ENCODE peak calls at places on chromosomes 3 and 15, in ten cellular contexts. Z is NCI-H1105 treated with DMSO at 0.1 percent for 48 hours; Q is epithelial cell of prostate; S is AG09309; Y is activated naive CD4-positive, alpha-beta T cell treated with anti-CD3 and anti-CD28 coated beads for 36 hours; X is activated T-cell treated with anti-CD3 and anti-CD28 coated beads for 24 hours; U is SW480; R is astrocyte of the spinal cord; E is activated effector memory CD4-positive, alpha-beta T cell treated with Interleukin-2 at 50 U/mL for 16 hours; T is HTR-8/SVneo. N is an unnamed sample.

GRCh38 chr3:12393894-12394293 is 90.4 kb upstream of the TSEN2 start:
- DNase-seq in E (no peak), S (peak), X (no peak), Y (no peak), U (peak), R (peak), T (peak), Z (no peak), Q (no peak), N (no peak)

GRCh38 chr15:40928975-40929729 is at the start of gene DLL4:
- DNase-seq in E (no peak), U (peak), Z (peak), X (no peak), Y (peak), T (peak), S (no peak), Q (no peak), R (peak), N (peak)

GRCh38 chr3:143443851-143444331 is 324.3 kb downstream of the CHST2 start:
- DNase-seq in Y (peak), Z (no peak), X (peak), Q (peak), T (peak), E (no peak), S (peak), R (peak), U (peak), N (peak)

GRCh38 chr3:1404270-1404669 is 311.4 kb downstream of the CNTN6 start:
- DNase-seq in S (no peak), U (no peak), Y (no peak), Q (no peak), Z (peak), R (peak), X (no peak), T (no peak), E (no peak), N (peak)

GRCh38 chr3:109224333-109224732 is 87.8 kb downstream of the C3orf85 start:
- DNase-seq in Y (peak), U (peak), Z (no peak), T (no peak), E (no peak), Q (no peak), R (no peak), X (no peak), S (no peak), N (peak)

GRCh38 chr3:192850501-192850981 is 67.1 kb downstream of the MB21D2 start:
- DNase-seq in S (no peak), R (peak), T (no peak), X (peak), U (peak), Z (no peak), Y (peak), Q (peak), E (no peak), N (peak)

GRCh38 chr3:129016366-129016724 is 15.2 kb downstream of the EFCC1 start:
- DNase-seq in S (no peak), T (no peak), Z (peak), U (peak), X (peak), R (no peak), E (peak), Y (peak), Q (no peak), N (peak)

GRCh38 chr15:29952245-29952644 is 130.0 kb upstream of the TJP1 start:
- DNase-seq in T (no peak), E (no peak), X (no peak), U (no peak), R (peak), Q (no peak), S (no peak), Z (peak), Y (no peak), N (no peak)

GRCh38 chr15:52505141-52505540 is 23.5 kb downstream of the MYO5A start:
- DNase-seq in Y (no peak), S (no peak), U (no peak), T (no peak), E (no peak), X (no peak), Q (peak), Z (no peak), R (no peak), N (no peak)

GRCh38 chr3:113747719-113748046 is 848 bp downstream of the ATP6V1A start:
- DNase-seq in Y (peak), Q (no peak), E (no peak), T (peak), Z (no peak), R (no peak), S (no peak), X (peak), U (peak), N (no peak)

GRCh38 chr3:76122007-76122406 is 336.7 kb upstream of the ZNF717 start:
- DNase-seq in Y (no peak), U (no peak), Q (no peak), S (no peak), R (peak), X (no peak), T (no peak), Z (no peak), E (no peak), N (peak)

GRCh38 chr15:98676586-98677270 is 28.4 kb downstream of the IGF1R start:
- DNase-seq in E (no peak), R (no peak), S (no peak), Z (no peak), X (no peak), Y (no peak), Q (no peak), U (no peak), T (no peak), N (peak)

GRCh38 chr3:9349321-9350117 is 13.3 kb upstream of the THUMPD3 start:
- DNase-seq in U (no peak), S (peak), X (no peak), Q (no peak), Y (no peak), E (no peak), R (peak), Z (no peak), T (peak), N (peak)

GRCh38 chr15:77251662-77252061 is 168.2 kb downstream of the PEAK1 start:
- DNase-seq in U (no peak), X (peak), Z (no peak), Y (no peak), Q (no peak), E (no peak), T (no peak), S (no peak), R (peak), N (peak)

GRCh38 chr15:86915811-86916331 is 836.2 kb downstream of the AGBL1 start:
- DNase-seq in X (no peak), S (peak), U (peak), Q (peak), Z (peak), T (peak), Y (no peak), E (no peak), R (peak), N (peak)

GRCh38 chr3:52052831-52053306 is 3.5 kb downstream of the DUSP7 start:
- DNase-seq in E (peak), Z (no peak), Q (no peak), R (peak), X (no peak), T (peak), U (peak), S (peak), Y (peak), N (peak)

GRCh38 chr3:27279153-27279552 is 90.0 kb downstream of the NEK10 start:
- DNase-seq in T (peak), X (no peak), S (no peak), Z (peak), Q (no peak), Y (no peak), U (no peak), E (no peak), R (peak), N (no peak)

GRCh38 chr3:36993326-36994283 is at the start of gene MLH1:
- DNase-seq in S (peak), X (peak), T (peak), E (peak), Z (no peak), U (peak), Y (peak), R (peak), Q (peak), N (peak)

GRCh38 chr15:96122077-96123027 is 208.1 kb upstream of the NR2F2 start:
- DNase-seq in Z (no peak), X (no peak), Q (peak), Y (no peak), T (no peak), U (peak), E (no peak), S (no peak), R (peak), N (peak)

GRCh38 chr15:31352911-31353811 is 26.5 kb downstream of the KLF13 start:
- DNase-seq in E (no peak), X (no peak), Q (no peak), Z (peak), Y (peak), U (peak), S (peak), T (peak), R (peak), N (peak)

GRCh38 chr3:126414961-126415660 is 20.4 kb downstream of the CFAP100 start:
- DNase-seq in T (no peak), Q (no peak), Z (no peak), Y (no peak), X (no peak), S (no peak), R (no peak), U (no peak), E (no peak), N (no peak)

GRCh38 chr3:20608054-20608738 is 422.2 kb upstream of the SGO1 start:
- DNase-seq in Z (no peak), Y (no peak), R (no peak), X (no peak), T (no peak), S (no peak), E (no peak), Q (no peak), U (peak), N (peak)

GRCh38 chr3:169524131-169524530 is 139.4 kb downstream of the MECOM start:
- DNase-seq in Q (no peak), X (no peak), S (no peak), R (no peak), U (no peak), Y (no peak), T (no peak), E (no peak), Z (no peak), N (no peak)

GRCh38 chr15:70281811-70282307 is 184.1 kb upstream of the TLE3 start:
- DNase-seq in T (peak), S (peak), E (no peak), U (peak), X (no peak), Q (no peak), Z (no peak), R (peak), Y (peak), N (peak)

GRCh38 chr15:67003586-67003985 is 61.8 kb upstream of the SMAD3 start:
- DNase-seq in U (no peak), Y (no peak), E (no peak), R (peak), X (no peak), Z (no peak), T (no peak), S (no peak), Q (no peak), N (peak)

GRCh38 chr3:68915973-68916372 is 16.4 kb downstream of the TAFA4 start:
- DNase-seq in T (no peak), S (no peak), R (no peak), X (no peak), Y (no peak), Q (no peak), U (no peak), E (no peak), Z (no peak), N (peak)

GRCh38 chr3:168025076-168025475 is 70.6 kb downstream of the GOLIM4 start:
- DNase-seq in Q (no peak), R (peak), S (peak), Y (no peak), U (no peak), X (no peak), E (no peak), Z (no peak), T (no peak), N (no peak)

GRCh38 chr15:101014276-101014675 is 95.1 kb downstream of the LRRK1 start:
- DNase-seq in U (no peak), T (no peak), S (no peak), E (no peak), X (no peak), Y (no peak), R (no peak), Q (no peak), Z (no peak), N (no peak)

GRCh38 chr3:71076361-71076997 is 507.0 kb downstream of the FOXP1 start:
- DNase-seq in Q (no peak), Y (no peak), Z (no peak), E (no peak), T (no peak), U (no peak), R (peak), S (no peak), X (no peak), N (peak)

GRCh38 chr3:53077476-53078220 is 31.8 kb upstream of the SFMBT1 start:
- DNase-seq in Q (no peak), U (no peak), T (no peak), E (no peak), R (no peak), X (no peak), Y (no peak), S (no peak), Z (no peak), N (no peak)

GRCh38 chr3:79497447-79498111 is 270.2 kb downstream of the ROBO1 start:
- DNase-seq in E (no peak), U (peak), Q (no peak), T (no peak), R (peak), X (no peak), S (no peak), Y (no peak), Z (peak), N (peak)

N was measured in kidney tubule cell.